ENCODE peak calls at places on chromosomes 1 and 21, in six cellular contexts. I, S, K, C, U and N are unnamed samples. For H3K4me1 and H3K36me3, the result is how much of the 10 kb centered on the place peaks cover.

GRCh38 chr1:116586741-116587143 is 15.9 kb upstream of the CD58 start:
- DNase-seq in S (no peak), U (no peak), I (no peak), K (no peak), C (no peak), N (no peak)

GRCh38 chr21:33259428-33259827 is 6.7 kb upstream of the IL10RB start:
- DNase-seq in I (peak), K (no peak), U (no peak), S (no peak), C (no peak), N (no peak)

GRCh38 chr1:44721521-44722361 is 9.2 kb downstream of the RNU5D-1 start:
- DNase-seq in S (no peak), K (peak), I (peak), U (peak), C (peak), N (peak)

GRCh38 chr21:46667191-46667734 is 31.8 kb downstream of the PRMT2 start:
- DNase-seq in I (peak), U (no peak), K (peak), C (no peak), S (no peak), N (no peak)

GRCh38 chr1:188489336-188490112 is 1660.8 kb downstream of the PLA2G4A start:
- DNase-seq in I (peak), C (no peak), K (no peak), U (no peak), S (no peak), N (no peak)

GRCh38 chr1:119948342-119949214 is 52.3 kb upstream of the ADAM30 start:
- DNase-seq in C (peak), I (peak), K (peak), U (peak), S (peak), N (peak)

GRCh38 chr1:34178072-34178471 is 1.4 kb downstream of the C1orf94 start:
- DNase-seq in I (no peak), U (no peak), K (no peak), C (no peak), S (no peak), N (no peak)

GRCh38 chr1:59101518-59101917 is 195.4 kb upstream of the FGGY start:
- DNase-seq in S (no peak), U (no peak), K (no peak), I (no peak), C (no peak), N (no peak)

GRCh38 chr21:40752125-40752524 is 94.8 kb downstream of the DSCAM start:
- DNase-seq in I (no peak), S (no peak), K (no peak), C (no peak), U (no peak), N (no peak)

GRCh38 chr21:37551406-37552355 is 185.1 kb downstream of the DYRK1A start:
- DNase-seq in I (no peak), C (no peak), K (peak), U (no peak), S (no peak), N (no peak)

GRCh38 chr1:31218705-31219104 is 21.0 kb downstream of the NKAIN1 start:
- DNase-seq in K (no peak), S (no peak), U (no peak), I (no peak), C (no peak), N (no peak)

GRCh38 chr1:51690285-51690961 is 73.5 kb downstream of the OSBPL9 start:
- DNase-seq in U (no peak), S (no peak), K (peak), I (peak), C (no peak), N (no peak)

GRCh38 chr21:35849131-35849530 is 211.2 kb downstream of the SETD4 start:
- DNase-seq in K (peak), U (no peak), C (no peak), I (peak), S (no peak), N (no peak)

GRCh38 chr1:88061106-88061829 is 622.8 kb upstream of the PKN2 start:
- DNase-seq in I (peak), C (peak), S (no peak), U (no peak), K (peak), N (no peak)

GRCh38 chr1:52474807-52475206 is 70.4 kb downstream of the PRPF38A start:
- DNase-seq in I (no peak), S (no peak), K (no peak), C (no peak), U (no peak), N (no peak)

GRCh38 chr1:32817815-32818786 is 648 bp downstream of the S100PBP start:
- DNase-seq in K (peak), U (peak), S (peak), I (peak), C (peak), N (no peak)

GRCh38 chr1:108533351-108534083 is 26.4 kb upstream of the EEIG2 start:
- DNase-seq in S (no peak), U (no peak), C (no peak), K (no peak), I (no peak), N (no peak)

GRCh38 chr1:60034999-60035398 is 38.6 kb downstream of the C1orf87 start:
- DNase-seq in I (no peak), K (no peak), C (no peak), S (no peak), U (no peak), N (no peak)

GRCh38 chr1:84782881-84783280 is 92.6 kb upstream of the SSX2IP start:
- DNase-seq in I (no peak), S (no peak), C (no peak), U (no peak), K (no peak), N (no peak)

GRCh38 chr1:112674986-112675727 is 698 bp downstream of the MOV10 start:
- DNase-seq in K (no peak), S (no peak), U (peak), C (peak), I (peak), N (no peak)

GRCh38 chr1:183804916-183805734 is at the start of gene RGL1:
- DNase-seq in I (peak), U (peak), S (no peak), K (peak), C (peak), N (no peak)

GRCh38 chr1:247409869-247410544 is 6.0 kb upstream of the NLRP3 start:
- DNase-seq in K (no peak), C (no peak), I (no peak), S (no peak), U (peak), N (no peak)

GRCh38 chr1:40868051-40868723 is 6.0 kb upstream of the CITED4 start:
- DNase-seq in U (no peak), S (no peak), C (no peak), K (no peak), I (peak), N (no peak)

GRCh38 chr1:173478099-173478555 is 992 bp downstream of the PRDX6 start:
- DNase-seq in S (peak), I (peak), K (peak), U (peak), C (peak), N (no peak)

GRCh38 chr1:192635041-192635440 is 906 bp upstream of the RGS13 start:
- DNase-seq in S (no peak), U (no peak), I (no peak), K (no peak), C (no peak), N (no peak)

GRCh38 chr1:166948856-166949350 is 26.4 kb downstream of the ILDR2 start:
- DNase-seq in C (no peak), S (no peak), K (no peak), U (no peak), I (no peak), N (no peak)

GRCh38 chr1:220928320-220928719 is 49.1 kb downstream of the HLX start:
- DNase-seq in I (no peak), C (no peak), S (no peak), K (no peak), U (no peak), N (no peak)

GRCh38 chr1:26853156-26853555 is 9.8 kb upstream of the SFN start:
- DNase-seq in K (peak), C (peak), S (peak), I (peak), U (peak), N (peak)

GRCh38 chr21:27363719-27364479 is 397.0 kb upstream of the ADAMTS5 start:
- DNase-seq in C (no peak), U (no peak), I (peak), S (no peak), K (no peak), N (no peak)

GRCh38 chr1:145425436-145426029 is at the start of gene NBPF20:
- DNase-seq in I (peak), U (peak), K (peak), C (peak), S (peak), N (peak)

GRCh38 chr1:231240883-231241735 is at the start of gene GNPAT:
- DNase-seq in K (peak), C (peak), S (peak), U (peak), I (peak), N (peak)

GRCh38 chr1:184425449-184426277 is 38.8 kb downstream of the C1orf21 start:
- DNase-seq in I (no peak), K (no peak), U (no peak), C (no peak), S (no peak), N (no peak)

GRCh38 chr1:225520587-225521227 is 92.9 kb upstream of the LBR start:
- DNase-seq in S (no peak), I (no peak), U (no peak), C (no peak), K (no peak), N (no peak)

GRCh38 chr1:21077085-21077484 is 99.6 kb downstream of the EIF4G3 start:
- DNase-seq in S (no peak), I (peak), C (no peak), K (peak), U (no peak), N (no peak)

GRCh38 chr1:47930215-47930885 is 66.8 kb downstream of the TRABD2B start:
- DNase-seq in S (no peak), K (no peak), I (no peak), U (no peak), C (no peak), N (no peak)

GRCh38 chr1:88088481-88088880 is 595.6 kb upstream of the PKN2 start:
- DNase-seq in K (no peak), S (no peak), I (no peak), U (no peak), C (no peak), N (no peak)

GRCh38 chr1:185495898-185496297 is 178.9 kb upstream of the IVNS1ABP start:
- DNase-seq in C (no peak), I (no peak), S (no peak), K (no peak), U (no peak), N (no peak)

GRCh38 chr1:29635501-29636263 is 399.4 kb downstream of the PTPRU start:
- DNase-seq in C (no peak), I (no peak), U (no peak), S (no peak), K (no peak), N (no peak)

GRCh38 chr1:22340066-22340465 is 111.6 kb upstream of the ZBTB40 start:
- DNase-seq in S (no peak), K (no peak), C (no peak), U (no peak), I (no peak), N (no peak)

GRCh38 chr1:27726173-27726793 is 522 bp downstream of the FAM76A start:
- DNase-seq in K (peak), U (no peak), S (no peak), C (peak), I (peak), N (peak)

GRCh38 chr1:207750901-207751300 is 953 bp upstream of the CD46 start:
- DNase-seq in U (no peak), S (no peak), C (no peak), I (no peak), K (no peak), N (no peak)
- H3K4me3 ChIP-seq in U (peak), S (peak), C (no peak), I (no peak), K (peak), N (peak)

DNA sequence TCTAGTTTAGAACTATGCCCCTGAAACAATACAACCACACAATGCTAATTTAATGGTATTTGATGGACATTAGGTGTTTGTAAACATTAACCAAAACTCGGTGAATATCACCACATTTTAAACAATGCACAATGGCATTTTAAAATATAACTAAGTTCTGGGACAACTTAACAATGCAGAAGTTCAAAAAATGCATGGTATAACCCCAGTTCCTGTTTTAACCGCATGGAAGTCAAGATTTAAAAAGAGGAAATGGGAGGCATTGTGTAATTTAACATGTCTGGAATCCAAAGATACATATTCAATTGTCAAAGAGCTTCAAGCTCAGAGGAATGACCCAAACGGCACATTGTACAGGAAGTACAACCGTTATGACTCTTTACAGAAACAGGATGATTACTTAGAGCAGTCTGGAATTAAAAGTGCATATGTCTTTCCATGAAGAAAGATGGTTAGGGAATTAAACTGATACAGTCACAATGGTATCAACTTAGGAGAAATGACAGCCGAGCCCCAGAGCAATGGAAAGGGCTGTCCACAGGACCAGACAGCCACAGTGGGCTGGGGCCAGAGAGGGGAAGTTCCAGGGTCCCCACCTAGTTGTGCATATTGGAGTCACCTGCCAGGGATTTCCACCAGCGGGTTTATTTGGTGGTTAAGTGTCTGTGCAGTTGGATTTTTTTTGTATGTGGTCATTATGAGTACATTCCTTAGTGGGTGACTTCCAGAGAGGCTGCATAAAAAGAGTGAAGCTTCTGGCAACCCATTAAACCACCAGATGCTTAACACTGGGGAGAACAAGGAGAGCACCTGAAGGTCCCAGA is 7.5 kb upstream of the PTTG1IP start:
- DNase-seq in I (peak), U (no peak), C (peak), S (no peak), K (peak), N (no peak)
- H3K4me1 ChIP-seq in I (under half), U (under half), C (under half), S (under half), K (under half), N (under half)

DNA sequence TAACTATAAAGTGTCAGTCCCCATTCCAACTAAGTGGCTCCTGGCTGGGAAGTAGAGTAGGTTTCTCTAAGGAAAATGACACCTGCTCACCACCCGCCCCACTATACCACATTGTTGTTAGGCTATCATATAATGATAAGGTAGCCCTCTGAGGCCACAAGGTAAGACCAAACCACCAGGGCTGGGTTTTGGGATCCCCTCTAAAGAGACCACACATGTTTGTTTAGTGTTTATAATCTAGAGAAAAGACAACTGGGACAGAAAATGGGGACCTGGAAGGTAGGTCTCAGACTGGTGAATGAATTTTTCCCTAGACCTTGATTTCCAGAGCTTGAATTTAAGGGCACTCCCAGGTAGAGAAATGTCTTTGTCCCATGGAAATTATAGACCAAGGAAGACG is 15.2 kb downstream of the AKIRIN1 start:
- DNase-seq in U (no peak), S (no peak), I (no peak), C (no peak), K (no peak), N (no peak)
- H3K36me3 ChIP-seq in U (under half), S (half or more), I (half or more), C (under half), K (half or more), N (half or more)

GRCh38 chr1:11783556-11783955 is 21.6 kb downstream of the C1orf167 start:
- DNase-seq in I (no peak), U (no peak), S (no peak), C (peak), K (no peak), N (no peak)

GRCh38 chr1:11786168-11786567 is 19.6 kb downstream of the MTHFR start:
- DNase-seq in C (no peak), K (no peak), U (no peak), S (no peak), I (no peak), N (no peak)

GRCh38 chr1:11787251-11787803 is 18.4 kb downstream of the MTHFR start:
- DNase-seq in S (no peak), C (peak), I (peak), K (peak), U (no peak), N (no peak)

GRCh38 chr1:11784256-11784992 is 21.3 kb downstream of the MTHFR start:
- DNase-seq in U (no peak), S (no peak), K (no peak), I (no peak), C (peak), N (no peak)

GRCh38 chr1:11784993-11785769 is 20.6 kb downstream of the MTHFR start:
- DNase-seq in U (peak), S (no peak), K (peak), C (peak), I (peak), N (no peak)
- H3K4me3 ChIP-seq in U (peak), S (peak), K (peak), C (no peak), I (no peak), N (peak)

DNA sequence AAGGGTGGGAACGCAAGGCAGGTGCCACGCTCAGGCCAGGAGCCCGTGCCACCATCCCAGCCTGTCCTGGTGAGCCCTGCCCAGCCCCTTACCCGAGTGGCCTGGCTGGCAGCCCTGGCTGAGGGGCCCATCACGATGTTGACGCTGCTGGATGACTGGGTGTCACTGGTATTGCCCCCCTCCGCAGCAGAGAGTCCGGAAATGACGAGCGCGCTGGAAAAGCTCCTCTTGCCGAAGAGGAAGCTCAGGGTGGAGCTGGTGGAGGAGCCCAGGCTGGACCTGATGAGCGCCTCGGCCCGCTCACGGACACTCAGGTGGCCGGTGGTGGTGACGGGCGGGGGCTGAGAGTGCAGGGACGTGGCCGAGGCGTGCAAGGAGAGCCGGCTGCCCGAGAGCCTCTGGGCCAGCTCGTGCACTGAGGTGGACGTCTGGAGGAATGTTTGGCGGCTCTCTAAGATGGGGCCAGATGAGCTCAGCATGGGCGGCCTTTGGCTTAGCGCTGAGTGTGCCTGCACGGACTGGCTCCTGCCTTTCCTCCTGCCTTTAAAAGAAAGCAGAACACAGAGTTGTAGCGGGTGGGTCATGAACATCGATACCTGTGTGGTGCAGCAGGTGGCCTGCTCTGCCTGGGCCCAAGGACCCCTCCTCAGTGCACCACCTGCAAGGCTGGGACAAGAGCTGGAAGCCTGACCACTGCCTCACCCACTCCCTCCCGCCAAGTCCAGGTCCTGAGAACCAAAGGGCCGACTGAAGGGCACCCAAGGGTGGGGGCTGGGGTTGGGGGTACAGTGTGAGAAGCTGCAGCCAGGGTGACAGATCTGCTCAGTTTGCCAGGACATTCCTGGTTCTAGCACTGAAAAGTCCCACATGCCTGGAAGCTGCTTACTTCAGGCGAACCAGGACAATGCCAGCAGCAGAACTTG is 35.9 kb downstream of the NTPCR start:
- DNase-seq in S (no peak), I (no peak), U (no peak), K (no peak), C (no peak), N (no peak)
- H3K4me1 ChIP-seq in S (under half), I (under half), U (under half), K (under half), C (under half), N (under half)

DNA sequence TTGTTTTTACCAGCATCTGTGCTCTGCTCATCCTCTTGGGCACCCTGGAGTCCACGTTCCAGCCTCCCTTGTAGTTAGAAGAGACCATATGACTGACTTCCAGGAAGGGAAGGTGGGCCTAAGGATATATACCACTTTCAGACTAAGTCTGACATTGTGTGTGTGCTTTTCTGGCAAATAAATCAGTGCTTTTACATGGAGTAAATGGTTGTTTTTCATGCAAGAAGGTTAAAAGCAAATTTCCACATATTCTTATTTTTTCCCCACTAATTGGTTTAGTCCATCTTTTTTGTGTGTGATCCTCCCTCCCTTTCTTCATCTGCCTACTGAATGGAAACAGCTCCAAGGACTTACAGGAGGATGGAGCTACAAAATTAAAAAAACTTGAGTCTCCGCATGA is 119.8 kb downstream of the TBX15 start:
- DNase-seq in S (no peak), K (no peak), U (no peak), C (no peak), I (no peak), N (no peak)
- H3K36me3 ChIP-seq in S (under half), K (under half), U (under half), C (under half), I (under half), N (under half)